ENCODE peak calls at places on chromosome 3, in four cellular contexts. Z is astrocyte, H is endodermal cell, G is lower lobe of right lung. P is an unnamed sample.

GRCh38 chr3:78139166-78139565 is 1099.3 kb downstream of the ROBO2 start:
- DNase-seq in H (no peak), G (no peak), Z (peak; percentile 86), P (no peak)

GRCh38 chr3:183827809-183828537 is 2.6 kb upstream of the MAP6D1 start:
- DNase-seq in H (no peak), G (no peak), Z (no peak), P (no peak)

GRCh38 chr3:108305484-108306172 is 9.3 kb downstream of the HHLA2 start:
- DNase-seq in Z (no peak), H (no peak), G (peak; percentile 56), P (no peak)

GRCh38 chr3:139764069-139764905 is 86.5 kb upstream of the NMNAT3 start:
- DNase-seq in Z (peak; percentile 24), G (no peak), H (no peak), P (no peak)

GRCh38 chr3:39126532-39127071 is 19.1 kb downstream of the TTC21A start:
- DNase-seq in H (peak; percentile 89), Z (no peak), G (peak; percentile 52), P (no peak)

GRCh38 chr3:126158912-126159227 is 21.5 kb downstream of the ALDH1L1 start:
- DNase-seq in H (no peak), G (no peak), Z (no peak), P (no peak)

GRCh38 chr3:70138606-70139005 is 139.1 kb downstream of the SAMMSON start:
- DNase-seq in Z (no peak), G (no peak), H (no peak), P (no peak)

GRCh38 chr3:107690522-107691138 is 167.9 kb downstream of the BBX start:
- DNase-seq in G (no peak), H (no peak), Z (peak; percentile 51), P (no peak)

GRCh38 chr3:77102916-77103769 is 63.2 kb downstream of the ROBO2 start:
- DNase-seq in Z (peak; percentile 22), G (no peak), H (no peak), P (no peak)

GRCh38 chr3:72042397-72043211 is 257.7 kb upstream of the PROK2 start:
- DNase-seq in G (no peak), H (peak; percentile 65), Z (peak; percentile 93), P (no peak)

GRCh38 chr3:112550859-112551258 is 10.9 kb downstream of the ATG3 start:
- DNase-seq in Z (no peak), H (no peak), G (no peak), P (no peak)
- TF ChIP-seq CTCF in Z (no peak), H (peak; percentile 57), G (no peak), P (no peak)

GRCh38 chr3:115646027-115646690 is 22.8 kb downstream of the GAP43 start:
- DNase-seq in H (no peak), G (no peak), Z (no peak), P (no peak)
- TF ChIP-seq CTCF in H (no peak), G (no peak), Z (no peak), P (no peak)

GRCh38 chr3:28334552-28334951 is 14.0 kb upstream of the ZCWPW2 start:
- DNase-seq in Z (no peak), H (no peak), G (no peak), P (no peak)
- TF ChIP-seq CTCF in Z (peak; percentile 8), H (peak; percentile 40), G (no peak), P (peak; percentile 37)

GRCh38 chr3:111621535-111621934 is 26.4 kb upstream of the ZBED2 start:
- DNase-seq in Z (no peak), H (peak; percentile 91), G (no peak), P (no peak)
- TF ChIP-seq CTCF in Z (peak; percentile 32), H (peak; percentile 88), G (no peak), P (peak; percentile 27)

GRCh38 chr3:65492249-65492648 is 546.5 kb downstream of the MAGI1 start:
- DNase-seq in G (no peak), H (no peak), Z (no peak), P (no peak)
- TF ChIP-seq CTCF in G (no peak), H (no peak), Z (no peak), P (no peak)